ENCODE peak calls at places on chromosome 3, in four cellular contexts. One of them, this sample, is unnamed.

GRCh38 chr3:123871946-123872345 is 12.2 kb downstream of the MYLK start:
- DNase-seq in A549: no peak
- DNase-seq in WTC11: no peak
- DNase-seq in K562: no peak
- DNase-seq in this sample: no peak

GRCh38 chr3:189001559-189001958 is 170.2 kb upstream of the TPRG1 start:
- DNase-seq in A549: peak
- DNase-seq in K562: no peak
- DNase-seq in WTC11: no peak
- DNase-seq in this sample: no peak

GRCh38 chr3:183626877-183627594 is 8.4 kb upstream of the KLHL24 start:
- DNase-seq in A549: no peak
- DNase-seq in K562: no peak
- DNase-seq in WTC11: no peak
- DNase-seq in this sample: no peak

GRCh38 chr3:11539677-11540076 is 104.0 kb downstream of the VGLL4 start:
- DNase-seq in WTC11: peak
- DNase-seq in K562: no peak
- DNase-seq in A549: no peak
- DNase-seq in this sample: no peak

GRCh38 chr3:106631378-106632083 is 745.7 kb upstream of the CCDC54 start:
- DNase-seq in A549: no peak
- DNase-seq in K562: no peak
- DNase-seq in WTC11: no peak
- DNase-seq in this sample: no peak

GRCh38 chr3:32089476-32089875 is 16.9 kb upstream of the GPD1L start:
- DNase-seq in WTC11: no peak
- DNase-seq in K562: no peak
- DNase-seq in A549: no peak
- DNase-seq in this sample: no peak

GRCh38 chr3:196163687-196164493 is 47.3 kb downstream of the ZDHHC19 start:
- DNase-seq in K562: no peak
- DNase-seq in WTC11: no peak
- DNase-seq in A549: no peak
- DNase-seq in this sample: no peak

GRCh38 chr3:63349583-63350177 is 71.6 kb downstream of the SYNPR start:
- DNase-seq in K562: peak
- DNase-seq in WTC11: peak
- DNase-seq in A549: peak
- DNase-seq in this sample: no peak

GRCh38 chr3:130755666-130756065 is 9.0 kb upstream of the PIK3R4 start:
- DNase-seq in K562: no peak
- DNase-seq in A549: no peak
- DNase-seq in WTC11: no peak
- DNase-seq in this sample: no peak

GRCh38 chr3:188583476-188584161 is 429.7 kb downstream of the LPP start:
- DNase-seq in K562: no peak
- DNase-seq in A549: no peak
- DNase-seq in WTC11: no peak
- DNase-seq in this sample: no peak

GRCh38 chr3:46692566-46692983 is 904 bp downstream of the ALS2CL start:
- DNase-seq in A549: peak
- DNase-seq in K562: peak
- DNase-seq in WTC11: peak
- DNase-seq in this sample: no peak

GRCh38 chr3:8742921-8743605 is 9.5 kb downstream of the CAV3 start:
- DNase-seq in A549: peak
- DNase-seq in WTC11: no peak
- DNase-seq in K562: no peak
- DNase-seq in this sample: no peak

GRCh38 chr3:100634493-100635272 is 25.3 kb downstream of the ADGRG7 start:
- DNase-seq in A549: no peak
- DNase-seq in K562: no peak
- DNase-seq in WTC11: no peak
- DNase-seq in this sample: peak

GRCh38 chr3:160986060-160986459 is 119.1 kb downstream of the B3GALNT1 start:
- DNase-seq in K562: no peak
- DNase-seq in A549: no peak
- DNase-seq in WTC11: no peak
- DNase-seq in this sample: no peak

GRCh38 chr3:188284455-188285212 is 130.7 kb downstream of the LPP start:
- DNase-seq in K562: no peak
- DNase-seq in WTC11: no peak
- DNase-seq in A549: no peak
- DNase-seq in this sample: no peak

GRCh38 chr3:186400677-186401076 is 38.6 kb upstream of the DGKG start:
- DNase-seq in A549: no peak
- DNase-seq in K562: no peak
- DNase-seq in WTC11: no peak
- DNase-seq in this sample: no peak

GRCh38 chr3:171376125-171376947 is 83.9 kb downstream of the TNIK start:
- DNase-seq in WTC11: no peak
- DNase-seq in K562: no peak
- DNase-seq in A549: no peak
- DNase-seq in this sample: no peak

GRCh38 chr3:23302276-23302675 is 99.1 kb downstream of the UBE2E2 start:
- DNase-seq in WTC11: no peak
- DNase-seq in A549: no peak
- DNase-seq in K562: no peak
- DNase-seq in this sample: no peak

GRCh38 chr3:100425321-100425720 is 24.0 kb downstream of the LNP1 start:
- DNase-seq in A549: no peak
- DNase-seq in K562: peak
- DNase-seq in WTC11: no peak
- DNase-seq in this sample: no peak

GRCh38 chr3:45817788-45818523 is 21.6 kb upstream of the SLC6A20 start:
- DNase-seq in K562: no peak
- DNase-seq in A549: peak
- DNase-seq in WTC11: no peak
- DNase-seq in this sample: no peak

GRCh38 chr3:61559108-61559731 is 2.2 kb upstream of the PTPRG start:
- DNase-seq in A549: no peak
- DNase-seq in WTC11: no peak
- DNase-seq in K562: no peak
- DNase-seq in this sample: no peak

GRCh38 chr3:195083659-195084058 is 187.3 kb downstream of the XXYLT1 start:
- DNase-seq in WTC11: peak
- DNase-seq in K562: no peak
- DNase-seq in A549: no peak
- DNase-seq in this sample: no peak

GRCh38 chr3:117512975-117513374 is 803.4 kb downstream of the TUSC7 start:
- DNase-seq in A549: no peak
- DNase-seq in WTC11: no peak
- DNase-seq in K562: no peak
- DNase-seq in this sample: no peak

GRCh38 chr3:108183178-108183577 is 39.0 kb downstream of the IFT57 start:
- DNase-seq in WTC11: no peak
- DNase-seq in K562: no peak
- DNase-seq in A549: no peak
- DNase-seq in this sample: no peak

GRCh38 chr3:187739561-187740445 is 5.5 kb downstream of the BCL6 start:
- DNase-seq in A549: peak
- DNase-seq in K562: peak
- DNase-seq in WTC11: peak
- DNase-seq in this sample: no peak

GRCh38 chr3:126704494-126705214 is 614 bp downstream of the CHCHD6 start:
- DNase-seq in K562: no peak
- DNase-seq in WTC11: no peak
- DNase-seq in A549: no peak
- DNase-seq in this sample: no peak

GRCh38 chr3:188003188-188004171 is 150.5 kb upstream of the LPP start:
- DNase-seq in A549: peak
- DNase-seq in WTC11: no peak
- DNase-seq in K562: no peak
- DNase-seq in this sample: no peak

GRCh38 chr3:171491412-171491811 is 31.2 kb upstream of the TNIK start:
- DNase-seq in WTC11: no peak
- DNase-seq in K562: no peak
- DNase-seq in A549: no peak
- DNase-seq in this sample: no peak

GRCh38 chr3:88057650-88058321 is 1.0 kb downstream of the CGGBP1 start:
- DNase-seq in WTC11: no peak
- DNase-seq in K562: no peak
- DNase-seq in A549: no peak
- DNase-seq in this sample: no peak

GRCh38 chr3:160928183-160928718 is 172.2 kb downstream of the PPM1L start:
- DNase-seq in A549: no peak
- DNase-seq in K562: no peak
- DNase-seq in WTC11: no peak
- DNase-seq in this sample: no peak

GRCh38 chr3:152942366-152942765 is 107.4 kb downstream of the P2RY1 start:
- DNase-seq in WTC11: no peak
- DNase-seq in A549: no peak
- DNase-seq in K562: no peak
- DNase-seq in this sample: no peak

GRCh38 chr3:126983276-126983652 is 349 bp downstream of the PLXNA1 start:
- DNase-seq in A549: no peak
- DNase-seq in WTC11: no peak
- DNase-seq in K562: peak
- DNase-seq in this sample: no peak

GRCh38 chr3:173893835-173894234 is 496.3 kb downstream of the NLGN1 start:
- DNase-seq in WTC11: no peak
- DNase-seq in A549: no peak
- DNase-seq in K562: no peak
- DNase-seq in this sample: no peak

GRCh38 chr3:23656199-23656598 is 149.6 kb upstream of the UBE2E1 start:
- DNase-seq in WTC11: no peak
- DNase-seq in A549: no peak
- DNase-seq in K562: no peak
- DNase-seq in this sample: no peak

GRCh38 chr3:16419640-16420039 is 93.9 kb downstream of the RFTN1 start:
- DNase-seq in K562: no peak
- DNase-seq in WTC11: no peak
- DNase-seq in A549: no peak
- DNase-seq in this sample: no peak

DNA sequence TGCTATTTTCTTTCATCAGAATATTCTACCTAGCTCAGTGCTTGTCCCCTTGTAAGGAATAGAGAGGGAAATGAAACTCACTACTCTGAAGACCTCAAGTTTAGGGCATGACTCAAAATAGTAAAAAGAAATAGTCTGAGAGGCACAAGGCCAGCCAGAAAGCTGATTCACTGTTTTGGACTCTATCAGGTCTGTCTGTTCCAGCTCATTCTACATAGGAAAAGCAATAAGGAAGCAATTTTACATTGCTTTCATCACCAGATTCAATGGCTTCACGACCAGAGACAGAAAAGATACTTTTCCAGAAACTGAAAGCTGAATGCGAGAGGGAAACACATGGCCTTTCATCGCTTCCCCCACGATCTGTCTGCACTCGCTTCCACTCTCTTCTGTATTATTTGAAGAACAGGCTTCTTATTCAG is 276.0 kb downstream of the GBE1 start:
- DNase-seq in A549: no peak
- DNase-seq in K562: no peak
- DNase-seq in WTC11: no peak
- DNase-seq in this sample: peak
- TF ChIP-seq ESRRA in A549: no peak
- TF ChIP-seq ESRRA in K562: no peak
- TF ChIP-seq ESRRA in WTC11: no peak
- TF ChIP-seq ESRRA in this sample: no peak

DNA sequence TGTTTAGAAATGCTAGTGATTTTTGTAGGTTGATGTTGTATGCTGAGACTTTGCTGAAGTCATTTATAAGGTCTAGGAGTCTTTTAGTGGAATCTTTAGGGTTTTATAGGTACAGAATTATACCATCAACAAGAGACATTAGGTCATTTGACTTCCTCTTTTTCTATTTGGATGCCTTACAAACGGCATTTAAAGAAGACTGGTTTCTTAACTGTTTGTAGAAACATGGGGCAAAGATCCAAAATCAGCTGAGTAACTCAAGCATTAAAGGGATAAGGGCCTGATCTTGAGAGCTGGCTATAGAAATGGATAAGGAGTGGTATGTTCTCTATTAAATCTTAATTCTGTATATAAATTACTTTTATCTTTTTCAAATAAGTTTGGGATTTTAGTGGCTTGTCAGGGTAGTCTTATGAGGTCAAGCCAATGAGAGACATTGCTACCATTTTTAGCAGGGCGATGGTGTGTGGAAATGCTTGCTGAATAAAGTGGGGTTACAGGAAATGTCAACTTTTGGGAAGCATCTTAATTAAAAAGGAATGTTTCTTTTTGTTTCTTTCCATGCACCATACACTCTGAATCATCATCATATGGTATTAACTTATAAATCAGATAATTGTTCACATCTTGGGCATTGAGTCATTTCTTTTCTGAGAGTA is 197.7 kb upstream of the GBE1 start:
- DNase-seq in A549: no peak
- DNase-seq in K562: no peak
- DNase-seq in WTC11: no peak
- DNase-seq in this sample: no peak
- TF ChIP-seq ESRRA in A549: no peak
- TF ChIP-seq ESRRA in K562: no peak
- TF ChIP-seq ESRRA in WTC11: no peak
- TF ChIP-seq ESRRA in this sample: no peak

GRCh38 chr3:38578081-38578475 is 71.4 kb downstream of the SCN5A start:
- DNase-seq in K562: no peak
- DNase-seq in WTC11: no peak
- DNase-seq in A549: no peak
- DNase-seq in this sample: no peak
- TF ChIP-seq ESRRA in K562: no peak
- TF ChIP-seq ESRRA in WTC11: no peak
- TF ChIP-seq ESRRA in A549: no peak
- TF ChIP-seq ESRRA in this sample: no peak

GRCh38 chr3:30012941-30013543 is 593.4 kb upstream of the TGFBR2 start:
- DNase-seq in WTC11: peak
- DNase-seq in K562: peak
- DNase-seq in A549: peak
- DNase-seq in this sample: peak
- TF ChIP-seq ESRRA in WTC11: no peak
- TF ChIP-seq ESRRA in K562: no peak
- TF ChIP-seq ESRRA in A549: no peak
- TF ChIP-seq ESRRA in this sample: no peak